ENCODE peak calls at places on chromosomes 6 and 20, in ten cellular contexts. O is pancreas, P is aorta, B is A673, V is WERI-Rb-1, J is testis, M is uterus, G is thoracic aorta, E is neuronal stem cell, R is lower lobe of right lung. Y is an unnamed sample.

GRCh38 chr6:44527191-44527960 is 139.9 kb downstream of the CDC5L start:
- DNase-seq in O (no peak), P (no peak), B (no peak), V (no peak), J (no peak), M (no peak), G (no peak), E (no peak), R (no peak), Y (no peak)

GRCh38 chr6:30485236-30485635 is 4.1 kb upstream of the HLA-E start:
- DNase-seq in O (no peak), P (no peak), B (no peak), V (no peak), J (no peak), M (no peak), G (no peak), E (no peak), R (no peak), Y (no peak)

GRCh38 chr6:163806761-163807499 is 392.4 kb downstream of the QKI start:
- DNase-seq in O (no peak), P (no peak), B (no peak), V (peak; percentile 87), J (peak; percentile 71), M (no peak), G (no peak), E (no peak), R (no peak), Y (no peak)

GRCh38 chr6:125191916-125192609 is 38.5 kb downstream of the TPD52L1 start:
- DNase-seq in O (peak; percentile 50), P (peak; percentile 77), B (peak; percentile 88), V (peak; percentile 64), J (peak; percentile 77), M (peak; percentile 27), G (peak; percentile 19), E (peak; percentile 31), R (peak; percentile 53), Y (peak; percentile 6)

GRCh38 chr6:170108890-170109587 is 181.8 kb downstream of the DLL1 start:
- DNase-seq in O (no peak), P (peak; percentile 64), B (no peak), V (no peak), J (peak; percentile 9), M (peak; percentile 1), G (no peak), E (no peak), R (no peak), Y (no peak)

GRCh38 chr6:134816780-134817179 is 133.1 kb downstream of the ALDH8A1 start:
- DNase-seq in O (no peak), P (no peak), B (peak; percentile 22), V (no peak), J (no peak), M (no peak), G (no peak), E (no peak), R (no peak), Y (no peak)

GRCh38 chr6:3314176-3314575 is 55.4 kb downstream of the PSMG4 start:
- DNase-seq in O (no peak), P (peak; percentile 17), B (no peak), V (no peak), J (no peak), M (no peak), G (no peak), E (no peak), R (no peak), Y (no peak)

GRCh38 chr6:118872726-118873125 is 21.2 kb upstream of the ASF1A start:
- DNase-seq in O (no peak), P (no peak), B (no peak), V (no peak), J (no peak), M (no peak), G (no peak), E (no peak), R (no peak), Y (no peak)

GRCh38 chr6:152273638-152274037 is 363.5 kb downstream of the SYNE1 start:
- DNase-seq in O (peak; percentile 29), P (no peak), B (no peak), V (peak; percentile 85), J (no peak), M (no peak), G (no peak), E (peak; percentile 5), R (no peak), Y (no peak)

GRCh38 chr6:26250806-26251075 is 114.3 kb upstream of the BTN3A2 start:
- DNase-seq in O (no peak), P (no peak), B (no peak), V (no peak), J (peak; percentile 49), M (no peak), G (no peak), E (no peak), R (no peak), Y (no peak)

GRCh38 chr6:170238741-170239565 is 51.9 kb downstream of the DLL1 start:
- DNase-seq in O (no peak), P (peak; percentile 58), B (no peak), V (no peak), J (peak; percentile 82), M (peak; percentile 9), G (no peak), E (no peak), R (no peak), Y (no peak)

DNA sequence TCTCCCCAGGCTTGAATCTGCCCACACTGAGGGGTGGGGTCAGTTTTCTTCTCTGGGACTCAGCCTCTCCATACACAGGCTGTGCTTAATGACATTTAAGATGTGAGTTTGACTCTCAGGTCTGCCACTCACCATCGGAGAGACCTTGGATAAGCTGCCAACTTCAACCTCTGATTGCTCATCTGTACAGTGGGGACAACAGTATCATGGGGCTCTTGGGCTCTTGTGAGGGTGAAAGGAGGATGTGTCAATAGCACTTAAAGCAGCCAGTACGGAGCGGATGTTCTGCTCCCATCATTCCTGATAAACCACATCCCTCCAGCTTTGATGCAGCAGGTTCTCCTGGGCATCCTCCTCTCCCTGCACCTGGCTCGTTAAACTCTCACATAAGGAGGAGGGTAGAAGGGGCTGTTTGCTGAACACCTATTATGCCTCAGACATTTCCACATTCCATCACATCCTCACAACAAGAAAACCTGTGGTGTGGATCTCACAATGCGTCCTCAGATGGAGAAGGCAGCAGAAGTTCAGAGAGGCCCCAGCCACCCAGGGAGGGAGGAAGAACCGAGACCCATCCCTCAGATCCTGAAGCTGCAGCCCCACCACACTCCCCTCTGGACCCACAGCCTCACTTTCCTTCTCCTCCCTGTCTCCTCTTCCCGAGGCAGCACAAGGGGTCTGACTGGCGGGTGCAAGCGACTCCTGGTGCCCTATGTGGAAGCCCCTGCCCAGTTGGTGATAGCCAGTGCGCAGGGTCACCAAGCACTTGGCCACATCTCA is 1.9 kb upstream of the PDYN start:
- DNase-seq in O (no peak), P (no peak), B (no peak), V (no peak), J (no peak), M (no peak), G (no peak), E (no peak), R (no peak), Y (no peak)
- H3K27ac ChIP-seq in O (no peak overlapping the region), P (no peak overlapping the region), B (no peak overlapping the region), V (no peak overlapping the region), J (no peak overlapping the region), M (no peak overlapping the region), G (no peak overlapping the region), E (no peak overlapping the region), R (no peak overlapping the region), Y (no peak overlapping the region)

GRCh38 chr20:57809149-57809548 is 99.3 kb upstream of the PMEPA1 start:
- DNase-seq in O (no peak), P (no peak), B (no peak), V (no peak), J (no peak), M (no peak), G (no peak), E (no peak), R (no peak), Y (no peak)
- H3K27ac ChIP-seq in O (no peak overlapping the region), P (no peak overlapping the region), B (no peak overlapping the region), V (no peak overlapping the region), J (no peak overlapping the region), M (no peak overlapping the region), G (no peak overlapping the region), E (no peak overlapping the region), R (no peak overlapping the region), Y (no peak overlapping the region)

GRCh38 chr20:33680681-33681080 is 5.5 kb downstream of the E2F1 start:
- DNase-seq in O (no peak), P (no peak), B (no peak), V (no peak), J (no peak), M (no peak), G (no peak), E (no peak), R (no peak), Y (no peak)

GRCh38 chr20:33677991-33678431 is 3.8 kb upstream of the NECAB3 start:
- DNase-seq in O (no peak), P (no peak), B (no peak), V (no peak), J (peak; percentile 79), M (peak; percentile 37), G (no peak), E (no peak), R (no peak), Y (no peak)

GRCh38 chr20:33681728-33682353 is 4.3 kb downstream of the E2F1 start:
- DNase-seq in O (no peak), P (no peak), B (no peak), V (no peak), J (no peak), M (no peak), G (no peak), E (no peak), R (no peak), Y (no peak)

GRCh38 chr20:33679758-33680485 is 5.7 kb upstream of the NECAB3 start:
- DNase-seq in O (no peak), P (no peak), B (no peak), V (no peak), J (no peak), M (no peak), G (no peak), E (no peak), R (no peak), Y (no peak)

DNA sequence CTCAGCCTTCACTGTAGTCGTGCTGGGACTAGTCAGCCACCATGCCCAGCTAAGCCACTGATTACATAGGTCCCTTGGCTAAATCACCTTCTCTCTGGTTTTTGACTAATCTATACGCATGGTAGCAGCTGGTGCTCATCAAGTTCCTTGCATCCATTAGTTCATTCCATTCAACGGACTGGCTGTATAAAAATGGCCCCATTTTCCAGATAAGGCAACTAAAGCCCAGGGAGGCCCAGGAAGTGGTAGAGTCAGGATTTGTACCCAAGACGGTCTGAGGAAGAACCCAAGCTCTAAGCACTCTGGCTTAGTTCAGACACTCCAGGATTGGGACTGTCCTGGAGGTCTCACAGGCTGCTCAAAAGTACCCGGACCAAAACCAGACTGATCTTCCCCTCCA is 4.9 kb downstream of the E2F1 start:
- DNase-seq in O (no peak), P (no peak), B (no peak), V (no peak), J (no peak), M (no peak), G (no peak), E (no peak), R (no peak), Y (no peak)
- H3K27ac ChIP-seq in O (no peak overlapping the region), P (no peak overlapping the region), B (no peak overlapping the region), V (no peak overlapping the region), J (no peak overlapping the region), M (no peak overlapping the region), G (peak overlapping the region; percentile 12), E (no peak overlapping the region), R (no peak overlapping the region), Y (no peak overlapping the region)

DNA sequence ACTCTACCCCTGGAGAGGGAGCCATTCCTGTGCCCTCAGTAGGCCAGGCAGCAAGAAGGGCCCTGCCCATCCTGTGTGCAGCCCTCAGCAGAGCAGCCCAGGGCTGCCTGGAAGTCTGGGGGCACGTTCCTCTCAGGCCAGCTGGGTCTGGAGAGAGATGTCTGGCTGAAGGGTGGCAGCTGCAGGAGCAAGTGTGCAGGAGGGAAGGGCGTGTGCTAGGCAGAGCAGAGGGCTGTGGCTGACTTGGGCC is 62.7 kb downstream of the NOL4L start:
- DNase-seq in O (no peak), P (no peak), B (no peak), V (no peak), J (no peak), M (no peak), G (no peak), E (no peak), R (peak; percentile 18), Y (no peak)
- H3K27ac ChIP-seq in O (no peak overlapping the region), P (no peak overlapping the region), B (no peak overlapping the region), V (peak overlapping the region; percentile 71), J (no peak overlapping the region), M (no peak overlapping the region), G (no peak overlapping the region), E (no peak overlapping the region), R (no peak overlapping the region), Y (no peak overlapping the region)